ENCODE peak calls at places on chromosomes 3 and 15, in five cellular contexts. E is iPS-NIHi11; W is stimulated activated CD4-positive, alpha-beta T cell treated with anti-CD3 and anti-CD28 coated beads, Interleukin-12 subunit alpha, Interleukin-12 subunit beta, amount 100 ng/mL, for 4 hours; S is cardiac muscle cell; C is endothelial cell of umbilical vein. X is an unnamed sample.

GRCh38 chr3:51385621-51386091 is 565 bp downstream of the MANF start:
- DNase-seq in S (no peak), E (no peak), W (no peak), C (peak), X (no peak)

GRCh38 chr3:168545591-168545990 is 449.9 kb upstream of the GOLIM4 start:
- DNase-seq in S (peak), E (peak), C (no peak), W (no peak), X (no peak)

GRCh38 chr15:79170256-79170664 is 79.7 kb upstream of the RASGRF1 start:
- DNase-seq in C (no peak), S (no peak), W (no peak), E (no peak), X (no peak)

GRCh38 chr15:68330911-68331310 is 53.4 kb downstream of the FEM1B start:
- DNase-seq in E (peak), S (no peak), C (no peak), W (no peak), X (no peak)

GRCh38 chr15:35979608-35980007 is 433.6 kb upstream of the DPH6 start:
- DNase-seq in C (no peak), W (no peak), S (peak), E (peak), X (no peak)

GRCh38 chr3:130905551-130905950 is 11.7 kb downstream of the ATP2C1 start:
- DNase-seq in C (peak), W (no peak), E (no peak), S (no peak), X (no peak)

GRCh38 chr15:53558384-53558783 is 201.1 kb downstream of the WDR72 start:
- DNase-seq in C (no peak), E (no peak), W (no peak), S (no peak), X (no peak)

GRCh38 chr15:40693904-40694705 is 869 bp upstream of the RAD51 start:
- DNase-seq in C (no peak), W (no peak), E (no peak), S (no peak), X (no peak)

GRCh38 chr3:51937014-51937413 is 4.7 kb downstream of the RRP9 start:
- DNase-seq in S (no peak), E (no peak), W (no peak), C (no peak), X (no peak)

GRCh38 chr15:94546838-94547237 is 315.5 kb downstream of the MCTP2 start:
- DNase-seq in C (no peak), S (no peak), W (no peak), E (no peak), X (no peak)

GRCh38 chr3:46537789-46538188 is 28.3 kb downstream of the LRRC2 start:
- DNase-seq in S (no peak), E (no peak), C (no peak), W (no peak), X (no peak)

GRCh38 chr3:30640856-30641255 is 34.5 kb downstream of the TGFBR2 start:
- DNase-seq in C (no peak), S (no peak), W (no peak), E (no peak), X (no peak)

GRCh38 chr3:194577985-194578905 is 55.0 kb downstream of the TMEM44 start:
- DNase-seq in W (peak), C (peak), S (no peak), E (no peak), X (no peak)

GRCh38 chr15:74497584-74497983 is 36.6 kb upstream of the UBL7 start:
- DNase-seq in C (no peak), S (no peak), E (no peak), W (no peak), X (no peak)

GRCh38 chr3:38978729-38979128 is 73.0 kb downstream of the SCN11A start:
- DNase-seq in S (no peak), C (no peak), E (no peak), W (no peak), X (no peak)

GRCh38 chr3:12877040-12877439 is 35.7 kb upstream of the RPL32 start:
- DNase-seq in S (no peak), W (no peak), C (no peak), E (no peak), X (no peak)

GRCh38 chr3:22608721-22609120 is 594.4 kb upstream of the UBE2E2 start:
- DNase-seq in C (no peak), W (no peak), E (no peak), S (no peak), X (no peak)

GRCh38 chr15:57505949-57506391 is 85.7 kb upstream of the MYZAP start:
- DNase-seq in W (no peak), E (peak), C (peak), S (peak), X (no peak)

GRCh38 chr3:160448845-160449659 is 534 bp downstream of the TRIM59 start:
- DNase-seq in E (peak), C (no peak), W (no peak), S (peak), X (no peak)

GRCh38 chr3:70003119-70003518 is 3.6 kb downstream of the SAMMSON start:
- DNase-seq in S (no peak), C (no peak), W (no peak), E (no peak), X (no peak)

GRCh38 chr3:40019371-40019770 is 210.0 kb downstream of the MYRIP start:
- DNase-seq in S (no peak), C (no peak), E (no peak), W (no peak), X (no peak)

GRCh38 chr15:71677766-71678165 is 132.6 kb upstream of the NR2E3 start:
- DNase-seq in C (no peak), E (no peak), W (no peak), S (no peak), X (no peak)

GRCh38 chr3:50242778-50243551 is 7.0 kb downstream of the GNAI2 start:
- DNase-seq in C (peak), E (no peak), W (no peak), S (no peak), X (peak)

GRCh38 chr15:70628542-70628941 is 134.8 kb downstream of the UACA start:
- DNase-seq in S (no peak), C (no peak), W (no peak), E (no peak), X (no peak)

GRCh38 chr3:149266733-149267132 is 45.1 kb upstream of the CP start:
- DNase-seq in S (no peak), E (no peak), C (no peak), W (no peak), X (no peak)

GRCh38 chr3:36804295-36805055 is 40.1 kb upstream of the DCLK3 start:
- DNase-seq in W (no peak), C (no peak), E (peak), S (no peak), X (no peak)

GRCh38 chr3:123841476-123842238 is 42.5 kb downstream of the MYLK start:
- DNase-seq in C (no peak), W (no peak), E (no peak), S (no peak), X (no peak)

GRCh38 chr15:45425135-45425534 is 46.8 kb upstream of the GATM start:
- DNase-seq in S (no peak), W (no peak), E (no peak), C (peak), X (no peak)

GRCh38 chr15:50119063-50119700 is at the start of gene ATP8B4:
- DNase-seq in W (no peak), E (peak), S (no peak), C (no peak), X (no peak)

GRCh38 chr3:197793246-197793645 is 2.2 kb downstream of the LRCH3 start:
- DNase-seq in C (peak), S (no peak), E (no peak), W (no peak), X (no peak)

GRCh38 chr3:29804044-29804443 is 523.2 kb downstream of the RBMS3 start:
- DNase-seq in C (no peak), E (no peak), W (no peak), S (no peak), X (no peak)

GRCh38 chr15:43274136-43274535 is 7.4 kb upstream of the TGM5 start:
- DNase-seq in C (no peak), W (no peak), E (no peak), S (no peak), X (no peak)